ENCODE peak calls at places on chromosomes 12 and 14, in seven cellular contexts. F is fibroblast of lung, P is left ventricle myocardium inferior, W is gastrocnemius medialis, I is PC-9, C is cardiac muscle cell, T is tibial nerve. J is an unnamed sample.

GRCh38 chr14:105087963-105088811 is 23.0 kb upstream of the GPR132 start:
- DNase-seq in F (peak; percentile 84), P (peak; percentile 62), W (no peak), I (peak; percentile 85), C (peak; percentile 86), T (no peak), J (peak; percentile 41)

GRCh38 chr12:122886851-122887816 is 8.8 kb downstream of the VPS37B start:
- DNase-seq in F (no peak), P (no peak), W (no peak), I (peak; percentile 91), C (peak; percentile 35), T (no peak), J (no peak)

GRCh38 chr12:7642876-7643309 is 22.8 kb downstream of the APOBEC1 start:
- DNase-seq in F (peak; percentile 9), P (no peak), W (no peak), I (peak; percentile 53), C (peak; percentile 30), T (no peak), J (no peak)

GRCh38 chr12:54300732-54301427 is at the start of gene NFE2:
- DNase-seq in F (peak; percentile 68), P (peak; percentile 37), W (peak; percentile 37), I (peak; percentile 81), C (peak; percentile 83), T (no peak), J (peak; percentile 34)

GRCh38 chr14:34179723-34180122 is 228.8 kb upstream of the EGLN3 start:
- DNase-seq in F (no peak), P (no peak), W (no peak), I (no peak), C (no peak), T (no peak), J (no peak)

GRCh38 chr14:68345738-68346137 is 447.1 kb downstream of the ZFP36L1 start:
- DNase-seq in F (peak; percentile 36), P (no peak), W (no peak), I (no peak), C (no peak), T (no peak), J (no peak)

GRCh38 chr12:6974180-6974579 is 3.5 kb downstream of the EMG1 start:
- DNase-seq in F (no peak), P (no peak), W (no peak), I (no peak), C (no peak), T (no peak), J (no peak)

GRCh38 chr14:104603623-104604401 is 760 bp downstream of the TMEM179 start:
- DNase-seq in F (no peak), P (no peak), W (no peak), I (no peak), C (no peak), T (no peak), J (no peak)

GRCh38 chr14:61661471-61661988 is 33.8 kb upstream of the HIF1A start:
- DNase-seq in F (peak; percentile 86), P (no peak), W (no peak), I (no peak), C (peak; percentile 91), T (no peak), J (no peak)

GRCh38 chr12:29158364-29158763 is 9.3 kb downstream of the FAR2 start:
- DNase-seq in F (no peak), P (no peak), W (no peak), I (no peak), C (no peak), T (no peak), J (no peak)

GRCh38 chr12:15562263-15562662 is 226.9 kb downstream of the EPS8 start:
- DNase-seq in F (no peak), P (no peak), W (no peak), I (no peak), C (no peak), T (no peak), J (no peak)

GRCh38 chr12:46071335-46071734 is 81.0 kb upstream of the SCAF11 start:
- DNase-seq in F (no peak), P (no peak), W (no peak), I (no peak), C (no peak), T (no peak), J (no peak)

GRCh38 chr12:122064780-122065588 is 13.6 kb upstream of the MLXIP start:
- DNase-seq in F (peak; percentile 81), P (peak; percentile 49), W (no peak), I (peak; percentile 76), C (peak; percentile 92), T (no peak), J (peak; percentile 42)

GRCh38 chr14:104731249-104731924 is 7.4 kb downstream of the ADSS1 start:
- DNase-seq in F (no peak), P (no peak), W (no peak), I (no peak), C (no peak), T (no peak), J (peak; percentile 9)

GRCh38 chr14:91032250-91032649 is 28.2 kb downstream of the RPS6KA5 start:
- DNase-seq in F (no peak), P (no peak), W (no peak), I (no peak), C (peak; percentile 8), T (no peak), J (no peak)

GRCh38 chr14:71527807-71528206 is 404.4 kb upstream of the RGS6 start:
- DNase-seq in F (no peak), P (no peak), W (no peak), I (no peak), C (peak; percentile 47), T (no peak), J (no peak)

GRCh38 chr14:71408362-71409035 is 501.2 kb downstream of the PCNX1 start:
- DNase-seq in F (no peak), P (no peak), W (no peak), I (no peak), C (no peak), T (no peak), J (no peak)

GRCh38 chr12:20798561-20798960 is 11.9 kb upstream of the SLCO1B3 start:
- DNase-seq in F (no peak), P (no peak), W (no peak), I (no peak), C (peak; percentile 31), T (no peak), J (no peak)

GRCh38 chr14:33950320-33951182 is at the start of gene EGLN3:
- DNase-seq in F (peak; percentile 60), P (peak; percentile 92), W (peak; percentile 78), I (peak; percentile 71), C (peak; percentile 85), T (peak; percentile 58), J (peak; percentile 93)

GRCh38 chr12:70080577-70080976 is 162.7 kb upstream of the CNOT2 start:
- DNase-seq in F (no peak), P (no peak), W (no peak), I (no peak), C (no peak), T (no peak), J (no peak)

GRCh38 chr12:103882861-103883596 is 42.0 kb upstream of the NT5DC3 start:
- DNase-seq in F (no peak), P (no peak), W (no peak), I (no peak), C (peak; percentile 19), T (no peak), J (no peak)

GRCh38 chr14:61466249-61466904 is 145.0 kb downstream of the PRKCH start:
- DNase-seq in F (peak; percentile 99), P (peak; percentile 84), W (no peak), I (peak; percentile 87), C (peak; percentile 99), T (no peak), J (peak; percentile 76)

GRCh38 chr12:51868821-51869489 is 18.9 kb upstream of the ANKRD33 start:
- DNase-seq in F (no peak), P (no peak), W (no peak), I (no peak), C (peak; percentile 33), T (no peak), J (no peak)

GRCh38 chr12:6336859-6337744 is 4.8 kb downstream of the TNFRSF1A start:
- DNase-seq in F (no peak), P (no peak), W (no peak), I (no peak), C (no peak), T (no peak), J (no peak)

GRCh38 chr12:67068773-67069450 is 200.2 kb upstream of the CAND1 start:
- DNase-seq in F (peak; percentile 15), P (no peak), W (no peak), I (peak; percentile 52), C (peak; percentile 32), T (no peak), J (peak; percentile 19)

DNA sequence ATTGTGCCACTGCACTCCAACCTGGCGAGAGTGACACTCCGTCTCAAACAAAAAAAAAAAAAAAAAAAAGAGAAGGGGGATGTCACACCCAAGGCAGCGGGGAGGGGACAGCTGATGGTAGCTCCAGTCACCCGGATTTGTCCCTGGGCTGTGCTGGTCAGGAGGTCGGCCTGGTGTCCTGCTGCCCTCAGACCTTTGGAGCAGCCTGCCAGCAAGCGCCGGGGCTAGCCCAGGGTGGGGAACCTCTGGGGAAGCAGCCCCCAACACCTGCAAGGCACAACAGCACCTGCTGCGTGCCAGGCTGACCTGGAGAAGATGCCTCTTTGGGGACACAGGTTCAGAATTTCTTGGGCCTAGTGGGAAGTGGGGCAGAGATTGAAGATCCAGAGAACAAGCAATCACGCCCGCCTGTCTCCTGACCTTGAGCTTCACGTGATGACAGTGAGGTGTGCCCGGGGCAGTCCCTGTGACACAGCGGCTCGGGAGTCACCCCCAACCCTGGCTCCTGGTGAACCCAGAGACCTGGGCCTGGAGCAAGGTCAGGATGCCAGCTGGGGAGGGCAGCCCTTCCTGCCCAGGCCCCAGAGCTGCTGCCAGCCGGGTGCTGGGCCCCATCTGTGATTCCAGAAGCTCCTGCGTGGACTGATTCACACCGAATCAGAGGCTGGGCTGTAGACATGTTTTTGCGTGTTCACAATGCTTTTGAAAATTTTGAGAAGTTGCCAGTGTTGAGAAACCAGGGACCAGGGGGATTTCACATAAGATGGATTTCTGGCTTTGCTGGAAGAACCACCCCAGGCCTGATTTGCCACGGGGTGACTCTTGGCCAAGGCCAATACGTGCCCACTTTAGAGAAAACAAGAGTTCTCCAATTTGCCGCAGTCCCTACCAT is 66.4 kb downstream of the RFLNA start:
- DNase-seq in F (no peak), P (no peak), W (peak; percentile 42), I (no peak), C (no peak), T (no peak), J (no peak)
- H3K36me3 ChIP-seq in F (peaks cover 33% of the 10 kb centered on the region), P (peaks cover 47% of the 10 kb centered on the region), W (peaks cover 3% of the 10 kb centered on the region), I (peaks cover 13% of the 10 kb centered on the region), C (peaks cover 2% of the 10 kb centered on the region), T (no peaks in the 10 kb centered on the region), J (peaks cover 92% of the 10 kb centered on the region)

GRCh38 chr14:44339256-44339655 is 167.8 kb downstream of the FSCB start:
- DNase-seq in F (no peak), P (no peak), W (no peak), I (no peak), C (no peak), T (no peak), J (no peak)

GRCh38 chr14:44339862-44340261 is 167.2 kb downstream of the FSCB start:
- DNase-seq in F (no peak), P (no peak), W (no peak), I (no peak), C (no peak), T (no peak), J (no peak)
- H3K36me3 ChIP-seq in F (no peaks in the 10 kb centered on the region), P (no peaks in the 10 kb centered on the region), W (no peaks in the 10 kb centered on the region), I (no peaks in the 10 kb centered on the region), C (no peaks in the 10 kb centered on the region), T (no peaks in the 10 kb centered on the region), J (no peaks in the 10 kb centered on the region)

GRCh38 chr14:93952829-93953228 is 23.5 kb downstream of the ASB2 start:
- DNase-seq in F (no peak), P (no peak), W (no peak), I (no peak), C (no peak), T (no peak), J (no peak)
- H3K36me3 ChIP-seq in F (no peaks in the 10 kb centered on the region), P (peaks cover 84% of the 10 kb centered on the region), W (peaks cover 70% of the 10 kb centered on the region), I (no peaks in the 10 kb centered on the region), C (peaks cover 36% of the 10 kb centered on the region), T (no peaks in the 10 kb centered on the region), J (peaks cover 61% of the 10 kb centered on the region)

GRCh38 chr12:109958374-109958773 is 37.8 kb downstream of the GIT2 start:
- DNase-seq in F (no peak), P (no peak), W (no peak), I (no peak), C (no peak), T (no peak), J (no peak)
- H3K36me3 ChIP-seq in F (peaks cover 8% of the 10 kb centered on the region), P (peaks cover 97% of the 10 kb centered on the region), W (peaks cover 71% of the 10 kb centered on the region), I (peaks cover 8% of the 10 kb centered on the region), C (peaks cover 29% of the 10 kb centered on the region), T (no peaks in the 10 kb centered on the region), J (peaks cover 100% of the 10 kb centered on the region)

J was measured in heart right ventricle.